ENCODE peak calls at places on chromosomes 12 and 14, in ten cellular contexts. T, E, L, M, R, C, A, P, V and B are unnamed samples.

GRCh38 chr14:100726812-100727564 is at the start of gene DLK1:
- DNase-seq in T (no peak), E (no peak), L (no peak), M (no peak), R (no peak), C (no peak), A (no peak), P (no peak), V (no peak), B (no peak)

GRCh38 chr14:88829685-88830302 is 5.3 kb downstream of the TTC8 start:
- DNase-seq in T (no peak), E (no peak), L (no peak), M (no peak), R (no peak), C (no peak), A (no peak), P (no peak), V (no peak), B (no peak)

GRCh38 chr14:65361920-65362319 is 50.6 kb upstream of the FUT8 start:
- DNase-seq in T (no peak), E (peak), L (no peak), M (no peak), R (no peak), C (no peak), A (no peak), P (peak), V (no peak), B (peak)

GRCh38 chr14:56590535-56590951 is 10.9 kb downstream of the TMEM260 start:
- DNase-seq in T (no peak), E (peak), L (no peak), M (no peak), R (no peak), C (no peak), A (no peak), P (no peak), V (peak), B (peak)

GRCh38 chr14:77139540-77140342 is 1.9 kb downstream of the ZDHHC22 start:
- DNase-seq in T (peak), E (peak), L (peak), M (peak), R (peak), C (peak), A (peak), P (no peak), V (peak), B (no peak)

GRCh38 chr12:13691598-13691997 is 289.8 kb downstream of the GRIN2B start:
- DNase-seq in T (no peak), E (no peak), L (no peak), M (no peak), R (no peak), C (no peak), A (no peak), P (no peak), V (no peak), B (no peak)

GRCh38 chr12:123085730-123086487 is 65.0 kb downstream of the PITPNM2 start:
- DNase-seq in T (no peak), E (no peak), L (no peak), M (peak), R (no peak), C (no peak), A (peak), P (peak), V (no peak), B (no peak)

GRCh38 chr14:51845811-51846210 is 14.6 kb upstream of the GNG2 start:
- DNase-seq in T (no peak), E (peak), L (no peak), M (no peak), R (no peak), C (no peak), A (no peak), P (no peak), V (no peak), B (no peak)

GRCh38 chr14:72743626-72744025 is 150.3 kb downstream of the DPF3 start:
- DNase-seq in T (no peak), E (no peak), L (no peak), M (no peak), R (no peak), C (no peak), A (no peak), P (peak), V (no peak), B (peak)

GRCh38 chr12:122951979-122952892 is 14.0 kb downstream of the ABCB9 start:
- DNase-seq in T (peak), E (peak), L (peak), M (peak), R (peak), C (peak), A (peak), P (peak), V (peak), B (peak)

GRCh38 chr12:5912437-5913334 is 32.4 kb downstream of the ANO2 start:
- DNase-seq in T (no peak), E (no peak), L (no peak), M (no peak), R (no peak), C (no peak), A (no peak), P (no peak), V (peak), B (no peak)
- TF ChIP-seq CTCF in T (no peak), E (peak), L (no peak), M (peak), R (no peak), C (peak), A (no peak), P (no peak), V (peak), B (no peak)

DNA sequence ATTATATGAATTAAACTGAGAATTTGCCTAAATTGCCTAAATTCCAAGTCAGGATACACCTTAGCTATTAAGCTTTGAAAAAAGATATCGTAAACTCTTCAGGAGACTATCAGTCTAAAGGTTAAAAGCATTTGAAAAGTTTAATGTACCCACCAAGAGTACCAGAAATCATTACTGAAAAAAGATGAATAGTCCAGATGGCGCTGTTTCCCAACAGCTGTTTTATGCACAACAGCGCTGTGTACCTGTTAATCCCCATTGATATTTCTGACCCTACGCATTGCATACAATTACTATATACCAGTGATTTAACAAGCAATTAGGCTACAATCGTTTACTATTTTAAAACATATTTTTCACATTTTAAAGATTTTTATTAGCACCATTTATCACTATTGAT is 185.0 kb downstream of the PLCZ1 start:
- DNase-seq in T (no peak), E (no peak), L (no peak), M (no peak), R (no peak), C (no peak), A (no peak), P (no peak), V (no peak), B (no peak)
- TF ChIP-seq CTCF in T (no peak), E (no peak), L (no peak), M (peak), R (no peak), C (peak), A (no peak), P (no peak), V (peak), B (no peak)

GRCh38 chr14:91899213-91899612 is 31.9 kb upstream of the TC2N start:
- DNase-seq in T (no peak), E (no peak), L (peak), M (no peak), R (no peak), C (no peak), A (peak), P (peak), V (no peak), B (no peak)
- TF ChIP-seq CTCF in T (no peak), E (no peak), L (no peak), M (peak), R (no peak), C (no peak), A (no peak), P (no peak), V (no peak), B (no peak)

DNA sequence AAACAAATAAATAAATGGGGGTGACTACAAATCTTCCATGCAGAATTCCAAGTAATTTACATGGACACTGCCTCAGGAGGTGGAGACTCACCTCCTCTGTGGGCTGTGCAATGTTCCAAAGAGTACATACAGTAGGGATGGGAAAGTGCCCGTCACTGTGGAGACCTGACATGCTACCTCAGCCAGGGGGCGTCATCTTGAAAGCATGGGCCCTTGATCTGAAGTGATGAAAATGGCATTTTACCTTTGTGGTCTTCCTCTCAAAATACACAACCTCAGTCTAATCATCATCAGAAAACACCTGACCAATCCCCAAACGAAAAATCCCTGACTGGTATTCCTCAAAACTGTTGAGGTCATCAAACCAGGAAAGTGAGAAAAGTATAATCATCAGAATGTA is 48.4 kb downstream of the ANAPC7 start:
- DNase-seq in T (peak), E (no peak), L (peak), M (peak), R (no peak), C (no peak), A (peak), P (no peak), V (peak), B (no peak)
- TF ChIP-seq CTCF in T (peak), E (peak), L (peak), M (peak), R (no peak), C (peak), A (peak), P (no peak), V (peak), B (no peak)

GRCh38 chr12:103036581-103037214 is 79.2 kb downstream of the ASCL1 start:
- DNase-seq in T (peak), E (no peak), L (no peak), M (no peak), R (no peak), C (no peak), A (no peak), P (no peak), V (no peak), B (no peak)
- TF ChIP-seq CTCF in T (no peak), E (no peak), L (no peak), M (no peak), R (no peak), C (no peak), A (no peak), P (no peak), V (no peak), B (no peak)